ENCODE peak calls at places on chromosomes 13 and 19, in six cellular contexts. A is sigmoid colon, M is GM23248, R is PC-3, H is ascending aorta, Z is cardiac muscle cell. S is an unnamed sample.

GRCh38 chr13:33761744-33762143 is 56.2 kb upstream of the RFC3 start:
- DNase-seq in M (peak), R (peak), Z (peak), A (no peak), H (no peak), S (no peak)

GRCh38 chr19:38870612-38871011 is 7.5 kb downstream of the RINL start:
- DNase-seq in A (no peak), R (no peak), H (no peak), M (no peak), Z (no peak), S (no peak)

GRCh38 chr19:53809518-53810186 is 14.5 kb downstream of the NLRP12 start:
- DNase-seq in R (peak), M (no peak), H (no peak), A (no peak), Z (no peak), S (no peak)

GRCh38 chr13:40340368-40341085 is 325.9 kb downstream of the FOXO1 start:
- DNase-seq in R (peak), M (no peak), Z (no peak), H (peak), A (no peak), S (no peak)

GRCh38 chr19:12784394-12784870 is 6.9 kb upstream of the JUNB start:
- DNase-seq in Z (no peak), A (no peak), M (peak), H (no peak), R (no peak), S (no peak)

GRCh38 chr19:40862785-40863184 is 12.5 kb upstream of the CYP2A6 start:
- DNase-seq in Z (no peak), A (no peak), H (no peak), M (peak), R (peak), S (no peak)

GRCh38 chr19:38970664-38971532 is 4.6 kb downstream of the FBXO17 start:
- DNase-seq in A (no peak), H (no peak), R (no peak), Z (no peak), M (peak), S (no peak)

GRCh38 chr13:36057041-36057440 is 74.1 kb downstream of the DCLK1 start:
- DNase-seq in A (no peak), H (no peak), M (peak), R (peak), Z (peak), S (no peak)

DNA sequence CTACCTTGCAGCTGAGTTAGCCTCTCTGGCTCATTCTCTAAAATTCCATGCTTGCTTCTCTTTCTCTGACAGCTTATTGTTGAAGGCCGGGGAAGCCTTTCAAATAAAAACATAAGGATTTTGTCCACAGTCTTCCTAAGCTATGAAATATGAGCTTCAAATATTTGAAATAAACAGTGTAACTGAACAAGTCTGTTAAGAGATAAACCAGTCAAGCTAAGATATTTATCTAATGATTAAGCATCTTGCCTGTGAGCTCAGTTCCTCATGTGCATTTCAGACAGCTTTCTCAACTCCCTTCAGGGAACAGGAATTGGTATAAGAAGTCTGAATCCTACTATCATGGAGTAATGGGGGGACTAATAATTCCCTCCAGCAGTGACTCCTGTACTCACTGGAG is 89.4 kb downstream of the SLAIN1 start:
- DNase-seq in M (no peak), H (no peak), A (no peak), Z (no peak), R (no peak), S (no peak)
- H3K4me3 ChIP-seq in M (no peak), H (no peak), A (no peak), Z (no peak), R (no peak), S (no peak)

DNA sequence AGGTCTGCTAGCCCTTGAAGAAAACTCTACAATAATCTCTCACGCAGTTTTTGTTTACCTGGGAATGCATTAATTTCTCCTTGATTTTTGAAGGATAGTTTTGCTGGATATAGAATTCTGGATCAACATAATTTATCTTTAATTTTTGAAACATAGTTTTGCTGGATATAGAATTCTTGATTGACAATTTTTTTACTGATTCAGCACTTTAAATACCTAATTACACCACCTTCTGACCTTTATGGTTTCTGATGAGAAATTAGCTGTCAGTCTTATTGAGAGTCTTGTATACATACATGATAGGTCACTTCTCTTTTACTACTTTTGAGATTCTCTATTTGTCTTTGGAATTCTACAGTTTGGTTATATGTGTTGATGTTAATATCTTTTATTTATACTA is 741.6 kb downstream of the FGF9 start:
- DNase-seq in M (no peak), R (no peak), Z (no peak), H (no peak), A (no peak), S (no peak)
- H3K27ac ChIP-seq in M (no peak), R (no peak), Z (no peak), H (no peak), A (no peak), S (no peak)

DNA sequence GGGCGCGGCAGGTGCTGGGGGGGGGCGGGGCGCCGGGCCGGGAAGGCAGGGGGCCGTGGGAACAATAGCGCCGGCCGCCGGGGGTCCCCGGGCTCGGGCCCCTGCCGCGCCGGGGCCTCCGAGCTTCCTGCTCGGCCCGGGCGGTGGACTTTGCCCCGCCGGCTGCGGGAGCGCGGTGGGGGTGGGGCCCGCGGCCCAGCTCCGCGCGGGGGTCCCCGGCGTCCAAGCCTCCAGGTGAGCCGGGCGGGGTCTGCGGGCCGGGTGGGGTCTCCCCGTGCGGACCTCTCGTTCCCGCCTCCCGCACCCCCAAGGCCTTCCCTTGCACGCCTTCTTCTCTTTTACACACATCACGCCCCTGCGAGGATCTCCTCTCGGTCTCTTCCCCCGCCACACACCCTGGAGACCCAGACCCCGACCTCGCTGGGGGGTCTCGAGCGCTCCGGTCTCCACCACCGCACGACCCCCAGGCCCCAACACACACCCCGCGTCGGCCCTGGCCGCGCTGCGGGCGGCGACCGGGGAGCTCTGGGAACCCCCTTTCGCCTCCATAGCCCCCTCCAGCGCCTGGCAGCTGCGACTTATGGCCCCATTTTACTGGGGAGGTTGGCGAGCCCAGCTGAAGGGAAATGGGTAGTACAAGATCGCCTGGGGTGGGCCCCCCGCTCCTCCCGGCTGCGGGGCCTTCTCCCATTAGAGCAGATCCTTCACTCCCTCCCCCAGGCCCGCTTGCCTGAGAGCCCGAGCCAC is 701 bp downstream of the CAMSAP3 start:
- DNase-seq in Z (no peak), A (no peak), H (no peak), M (no peak), R (peak), S (no peak)
- H3K4me3 ChIP-seq in Z (peak), A (peak), H (peak), M (no peak), R (peak), S (peak)

DNA sequence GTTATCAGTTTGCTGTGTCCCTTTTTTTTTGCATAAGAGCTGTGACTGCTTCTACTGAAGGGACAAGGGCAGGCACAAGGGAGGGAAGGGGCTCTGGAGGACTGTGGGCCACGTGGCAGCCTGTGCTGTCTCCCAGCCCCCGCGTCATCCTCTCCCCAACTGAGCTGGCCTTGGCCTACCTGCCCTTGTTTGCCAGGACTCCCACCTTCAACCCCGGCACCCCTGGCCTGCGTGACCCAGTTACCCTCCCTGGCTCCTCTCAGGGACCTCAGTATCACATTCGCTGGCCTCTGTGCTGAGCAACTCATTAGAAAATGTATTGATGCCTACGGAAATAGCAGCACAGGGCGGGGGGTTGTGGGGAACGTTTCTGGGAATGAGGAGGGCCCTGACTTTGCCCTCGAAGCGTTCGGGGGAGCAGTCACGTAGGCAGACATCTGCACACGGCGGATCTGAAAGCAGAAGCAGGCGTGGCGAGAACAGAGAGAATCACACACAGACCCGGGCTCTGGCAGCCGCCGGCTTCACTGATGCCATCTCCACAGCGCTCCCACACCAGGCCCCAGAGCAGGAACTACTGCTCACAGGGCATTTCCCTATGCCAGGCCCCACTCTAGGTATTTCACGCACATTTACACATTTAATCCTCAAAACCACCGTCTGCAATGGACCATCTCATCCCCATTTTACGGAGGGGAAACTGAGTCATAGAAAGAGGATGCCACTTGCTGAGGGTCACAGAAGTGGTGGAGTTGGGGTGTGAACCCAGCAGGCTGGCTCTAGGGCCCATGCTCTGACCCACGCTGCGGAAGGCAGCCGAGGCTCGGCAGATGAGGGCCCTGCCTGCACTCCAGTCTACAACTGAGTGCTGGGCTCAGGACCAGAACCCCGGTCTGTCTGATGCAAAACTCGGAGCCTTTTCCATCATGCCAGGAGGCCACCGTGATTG is 5.7 kb upstream of the ATF5 start:
- DNase-seq in H (no peak), Z (no peak), M (no peak), A (no peak), R (no peak), S (no peak)
- H3K27ac ChIP-seq in H (no peak), Z (no peak), M (no peak), A (no peak), R (no peak), S (no peak)

GRCh38 chr19:9934132-9934950 is 2.0 kb downstream of the OLFM2 start:
- DNase-seq in A (peak), R (peak), H (peak), Z (peak), M (peak), S (peak)
- H3K4me3 ChIP-seq in A (no peak), R (no peak), H (no peak), Z (no peak), M (no peak), S (no peak)

S was measured in left ventricle myocardium inferior.